ENCODE peak calls at places on chromosome 19, in five cellular contexts. X is upper lobe of right lung, L is AG20443, F is lower leg skin, G is endothelial cell. E is an unnamed sample.

GRCh38 chr19:6587998-6588507 is 2.9 kb downstream of the CD70 start:
- DNase-seq in X (no peak), L (no peak), F (no peak), G (no peak), E (no peak)

GRCh38 chr19:48696353-48697010 is 711 bp downstream of the FUT2 start:
- DNase-seq in X (no peak), L (peak; percentile 16), F (no peak), G (peak; percentile 38), E (no peak)

GRCh38 chr19:7459773-7460172 is 29.1 kb downstream of the PEX11G start:
- DNase-seq in X (no peak), L (no peak), F (no peak), G (no peak), E (no peak)

GRCh38 chr19:47176627-47177090 is 46.0 kb downstream of the SAE1 start:
- DNase-seq in X (no peak), L (peak; percentile 75), F (no peak), G (no peak), E (no peak)

GRCh38 chr19:51015691-51016267 is 3.7 kb downstream of the KLK10 start:
- DNase-seq in X (no peak), L (no peak), F (no peak), G (no peak), E (no peak)

GRCh38 chr19:36688058-36688457 is 646 bp downstream of the ZNF567 start:
- DNase-seq in X (no peak), L (no peak), F (no peak), G (no peak), E (no peak)

GRCh38 chr19:46513461-46514236 is 18.0 kb upstream of the PNMA8B start:
- DNase-seq in X (peak; percentile 91), L (peak; percentile 92), F (peak; percentile 97), G (peak; percentile 96), E (peak; percentile 82)

GRCh38 chr19:33390120-33390907 is 16.8 kb downstream of the CEBPG start:
- DNase-seq in X (peak; percentile 75), L (peak; percentile 18), F (peak; percentile 95), G (no peak), E (peak; percentile 81)

GRCh38 chr19:49896863-49897621 is at the start of gene IL4I1:
- DNase-seq in X (peak; percentile 73), L (peak; percentile 37), F (no peak), G (no peak), E (no peak)

GRCh38 chr19:2332341-2333026 is 4.0 kb downstream of the SPPL2B start:
- DNase-seq in X (no peak), L (no peak), F (no peak), G (no peak), E (no peak)

GRCh38 chr19:43784251-43784980 is 3.6 kb upstream of the KCNN4 start:
- DNase-seq in X (no peak), L (peak; percentile 92), F (no peak), G (no peak), E (peak; percentile 77)

GRCh38 chr19:17659996-17660395 is 28.2 kb downstream of the UNC13A start:
- DNase-seq in X (no peak), L (peak; percentile 23), F (no peak), G (no peak), E (no peak)

GRCh38 chr19:43534811-43535761 is 2.1 kb downstream of the ZNF575 start:
- DNase-seq in X (peak; percentile 76), L (peak; percentile 71), F (peak; percentile 89), G (peak; percentile 79), E (peak; percentile 73)

GRCh38 chr19:29260477-29261317 is 47.7 kb upstream of the UQCRFS1 start:
- DNase-seq in X (no peak), L (no peak), F (peak; percentile 46), G (peak; percentile 57), E (no peak)

GRCh38 chr19:3572132-3572854 is 451 bp upstream of the HMG20B start:
- DNase-seq in X (peak; percentile 100), L (peak; percentile 96), F (peak; percentile 100), G (peak; percentile 99), E (peak; percentile 100)

GRCh38 chr19:42246143-42246868 is 3.9 kb upstream of the GSK3A start:
- DNase-seq in X (peak; percentile 76), L (peak; percentile 86), F (peak; percentile 95), G (peak; percentile 62), E (peak; percentile 93)

GRCh38 chr19:37719927-37720265 is 335 bp upstream of the ZNF607 start:
- DNase-seq in X (no peak), L (no peak), F (no peak), G (no peak), E (no peak)

GRCh38 chr19:27964165-27964564 is 1248.8 kb downstream of the UQCRFS1 start:
- DNase-seq in X (no peak), L (no peak), F (no peak), G (no peak), E (no peak)

GRCh38 chr19:7397687-7398086 is 49.0 kb downstream of the ARHGEF18 start:
- DNase-seq in X (no peak), L (peak; percentile 32), F (no peak), G (no peak), E (no peak)

GRCh38 chr19:51714848-51715247 is 8.9 kb downstream of the HAS1 start:
- DNase-seq in X (no peak), L (no peak), F (no peak), G (no peak), E (no peak)

GRCh38 chr19:50720921-50721291 is 1.3 kb upstream of the SHANK1 start:
- DNase-seq in X (no peak), L (peak; percentile 68), F (no peak), G (no peak), E (no peak)

GRCh38 chr19:38836438-38837303 is 5.1 kb upstream of the ECH1 start:
- DNase-seq in X (no peak), L (no peak), F (no peak), G (no peak), E (no peak)

GRCh38 chr19:43584484-43584883 is 8.9 kb downstream of the PINLYP start:
- DNase-seq in X (no peak), L (no peak), F (no peak), G (no peak), E (no peak)

GRCh38 chr19:14450168-14450874 is 17.2 kb downstream of the PKN1 start:
- DNase-seq in X (peak; percentile 77), L (peak; percentile 65), F (no peak), G (peak; percentile 61), E (no peak)

GRCh38 chr19:31113250-31113685 is 236.0 kb downstream of the TSHZ3 start:
- DNase-seq in X (no peak), L (peak; percentile 26), F (peak; percentile 10), G (no peak), E (no peak)

GRCh38 chr19:49213791-49214190 is 56.2 kb downstream of the TRPM4 start:
- DNase-seq in X (no peak), L (no peak), F (no peak), G (no peak), E (no peak)

GRCh38 chr19:4278460-4278901 is 585 bp upstream of the SHD start:
- DNase-seq in X (no peak), L (no peak), F (no peak), G (no peak), E (no peak)

GRCh38 chr19:54418030-54418929 is 3.0 kb downstream of the TTYH1 start:
- DNase-seq in X (no peak), L (peak; percentile 58), F (no peak), G (no peak), E (no peak)

GRCh38 chr19:17865364-17866311 is 5.9 kb downstream of the RPL18A start:
- DNase-seq in X (no peak), L (no peak), F (no peak), G (no peak), E (no peak)